ENCODE peak calls at places on chromosomes 12 and 14, in ten cellular contexts. Z is BJ; Q is IMR-90; D is psoas muscle; A is cardiac muscle cell; N is epithelial cell of esophagus; L is CD4-positive, alpha-beta T cell; O is upper lobe of right lung; R is colonic mucosa; V is mammary epithelial cell. M is an unnamed sample.

GRCh38 chr14:100285021-100285912 is 21.0 kb downstream of the SLC25A29 start:
- DNase-seq in Z (no peak), Q (peak), D (peak), A (peak), N (peak), L (peak), O (peak), R (peak), V (peak), M (peak)

GRCh38 chr14:50345891-50346422 is 33.8 kb downstream of the DMAC2L start:
- DNase-seq in Z (no peak), Q (no peak), D (no peak), A (no peak), N (no peak), L (no peak), O (no peak), R (no peak), V (no peak), M (no peak)

GRCh38 chr12:6915023-6915788 is 826 bp downstream of the ENO2 start:
- DNase-seq in Z (no peak), Q (no peak), D (no peak), A (no peak), N (no peak), L (no peak), O (no peak), R (peak), V (no peak), M (peak)

GRCh38 chr12:114869091-114869834 is 185.3 kb upstream of the TBX3 start:
- DNase-seq in Z (peak), Q (peak), D (no peak), A (peak), N (no peak), L (no peak), O (no peak), R (no peak), V (no peak), M (no peak)

GRCh38 chr12:94616217-94616729 is 34.1 kb downstream of the TMCC3 start:
- DNase-seq in Z (no peak), Q (no peak), D (peak), A (peak), N (peak), L (no peak), O (no peak), R (peak), V (peak), M (peak)

GRCh38 chr12:53048780-53049401 is 974 bp upstream of the TNS2 start:
- DNase-seq in Z (no peak), Q (peak), D (peak), A (peak), N (no peak), L (no peak), O (peak), R (peak), V (no peak), M (peak)

GRCh38 chr12:85036241-85036707 is at the start of the genes LRRIQ1 and TSPAN19:
- DNase-seq in Z (no peak), Q (peak), D (peak), A (peak), N (peak), L (no peak), O (peak), R (peak), V (peak), M (peak)

GRCh38 chr14:101601603-101602465 is 40.5 kb downstream of the DIO3 start:
- DNase-seq in Z (no peak), Q (no peak), D (no peak), A (no peak), N (no peak), L (no peak), O (peak), R (no peak), V (no peak), M (no peak)

GRCh38 chr12:93616584-93617101 is 44.2 kb downstream of the SOCS2 start:
- DNase-seq in Z (no peak), Q (peak), D (no peak), A (no peak), N (peak), L (no peak), O (no peak), R (no peak), V (peak), M (no peak)

GRCh38 chr14:70692210-70692609 is 50.5 kb downstream of the TTC9 start:
- DNase-seq in Z (no peak), Q (no peak), D (peak), A (no peak), N (peak), L (no peak), O (no peak), R (no peak), V (no peak), M (no peak)

GRCh38 chr14:75523771-75524171 is 1.5 kb downstream of the BATF start:
- DNase-seq in Z (no peak), Q (peak), D (no peak), A (peak), N (peak), L (no peak), O (no peak), R (no peak), V (no peak), M (no peak)

GRCh38 chr14:104138098-104138890 is at the start of gene KIF26A:
- DNase-seq in Z (no peak), Q (no peak), D (peak), A (no peak), N (peak), L (no peak), O (peak), R (peak), V (no peak), M (no peak)

GRCh38 chr12:14768823-14769405 is 34.4 kb downstream of the WBP11 start:
- DNase-seq in Z (no peak), Q (peak), D (no peak), A (peak), N (peak), L (no peak), O (no peak), R (peak), V (peak), M (peak)

GRCh38 chr14:92844220-92844619 is 50.1 kb downstream of the GOLGA5 start:
- DNase-seq in Z (no peak), Q (no peak), D (no peak), A (no peak), N (peak), L (no peak), O (no peak), R (no peak), V (no peak), M (no peak)

GRCh38 chr14:71709076-71709475 is 223.2 kb upstream of the RGS6 start:
- DNase-seq in Z (no peak), Q (no peak), D (no peak), A (no peak), N (no peak), L (no peak), O (no peak), R (no peak), V (no peak), M (no peak)

GRCh38 chr12:6942331-6942665 is 1.3 kb upstream of the RNU7-1 start:
- DNase-seq in Z (no peak), Q (no peak), D (peak), A (no peak), N (no peak), L (no peak), O (no peak), R (no peak), V (no peak), M (no peak)

GRCh38 chr12:87931764-87932163 is 97.4 kb downstream of the C12orf50 start:
- DNase-seq in Z (no peak), Q (peak), D (no peak), A (no peak), N (peak), L (no peak), O (no peak), R (no peak), V (peak), M (no peak)

GRCh38 chr14:68564826-68565760 is 227.8 kb downstream of the ZFP36L1 start:
- DNase-seq in Z (no peak), Q (no peak), D (no peak), A (peak), N (peak), L (peak), O (no peak), R (no peak), V (peak), M (no peak)

GRCh38 chr14:102508774-102509743 is 517 bp downstream of the ANKRD9 start:
- DNase-seq in Z (no peak), Q (peak), D (peak), A (peak), N (peak), L (peak), O (peak), R (peak), V (no peak), M (peak)

GRCh38 chr14:23035303-23036164 is 834 bp upstream of the PSMB5 start:
- DNase-seq in Z (no peak), Q (no peak), D (no peak), A (no peak), N (no peak), L (no peak), O (no peak), R (no peak), V (no peak), M (no peak)

GRCh38 chr12:101115326-101115725 is 94.7 kb downstream of the SLC5A8 start:
- DNase-seq in Z (no peak), Q (no peak), D (no peak), A (no peak), N (no peak), L (no peak), O (no peak), R (no peak), V (no peak), M (no peak)

GRCh38 chr12:88163371-88163770 is 21.3 kb downstream of the TMTC3 start:
- DNase-seq in Z (no peak), Q (no peak), D (no peak), A (no peak), N (no peak), L (no peak), O (no peak), R (no peak), V (no peak), M (no peak)

GRCh38 chr12:94805749-94806148 is 155.4 kb upstream of the TMCC3 start:
- DNase-seq in Z (peak), Q (peak), D (no peak), A (peak), N (peak), L (no peak), O (no peak), R (no peak), V (peak), M (peak)

GRCh38 chr14:75306917-75307699 is 28.5 kb downstream of the FOS start:
- DNase-seq in Z (no peak), Q (peak), D (no peak), A (no peak), N (peak), L (no peak), O (peak), R (no peak), V (peak), M (no peak)

GRCh38 chr14:49512147-49512551 is 74.0 kb downstream of the RPS29 start:
- DNase-seq in Z (peak), Q (peak), D (no peak), A (peak), N (peak), L (no peak), O (no peak), R (no peak), V (peak), M (no peak)

GRCh38 chr14:32620724-32621123 is 291.6 kb downstream of the AKAP6 start:
- DNase-seq in Z (no peak), Q (peak), D (no peak), A (no peak), N (no peak), L (no peak), O (no peak), R (no peak), V (no peak), M (no peak)

GRCh38 chr14:29222671-29223268 is 456.2 kb downstream of the FOXG1 start:
- DNase-seq in Z (no peak), Q (peak), D (no peak), A (peak), N (peak), L (no peak), O (no peak), R (no peak), V (no peak), M (peak)

GRCh38 chr12:104010800-104011199 is 39.2 kb downstream of the GLT8D2 start:
- DNase-seq in Z (no peak), Q (no peak), D (no peak), A (no peak), N (no peak), L (no peak), O (no peak), R (no peak), V (no peak), M (no peak)

GRCh38 chr14:93490001-93490400 is 59.3 kb downstream of the UNC79 start:
- DNase-seq in Z (no peak), Q (no peak), D (no peak), A (no peak), N (no peak), L (no peak), O (no peak), R (no peak), V (no peak), M (no peak)

GRCh38 chr14:68284333-68284732 is 464.8 kb downstream of the RAD51B start:
- DNase-seq in Z (no peak), Q (no peak), D (no peak), A (peak), N (no peak), L (no peak), O (no peak), R (no peak), V (no peak), M (no peak)

GRCh38 chr14:58769766-58770165 is 132.0 kb downstream of the DACT1 start:
- DNase-seq in Z (no peak), Q (no peak), D (no peak), A (no peak), N (no peak), L (no peak), O (no peak), R (no peak), V (no peak), M (no peak)

GRCh38 chr12:48567731-48568130 is 2.1 kb downstream of the LALBA start:
- DNase-seq in Z (no peak), Q (no peak), D (no peak), A (no peak), N (no peak), L (no peak), O (no peak), R (no peak), V (no peak), M (no peak)

GRCh38 chr14:95463173-95463901 is 53.1 kb downstream of the SYNE3 start:
- DNase-seq in Z (no peak), Q (no peak), D (peak), A (no peak), N (no peak), L (peak), O (no peak), R (peak), V (no peak), M (peak)

GRCh38 chr14:105901226-105901625 is 374.8 kb downstream of the TMEM121 start:
- DNase-seq in Z (no peak), Q (no peak), D (no peak), A (no peak), N (no peak), L (no peak), O (no peak), R (no peak), V (no peak), M (no peak)

GRCh38 chr12:76792828-76793227 is 28.9 kb downstream of the ZDHHC17 start:
- DNase-seq in Z (no peak), Q (no peak), D (no peak), A (no peak), N (no peak), L (no peak), O (no peak), R (no peak), V (no peak), M (no peak)

GRCh38 chr14:61197416-61197815 is 83.7 kb downstream of the TMEM30B start:
- DNase-seq in Z (no peak), Q (no peak), D (no peak), A (no peak), N (no peak), L (no peak), O (no peak), R (no peak), V (no peak), M (no peak)

GRCh38 chr12:49298160-49298559 is 3.2 kb downstream of the PRPH start:
- DNase-seq in Z (no peak), Q (no peak), D (no peak), A (no peak), N (no peak), L (no peak), O (no peak), R (no peak), V (no peak), M (no peak)

GRCh38 chr12:41983394-41983793 is 161.3 kb downstream of the GXYLT1 start:
- DNase-seq in Z (no peak), Q (no peak), D (no peak), A (no peak), N (no peak), L (no peak), O (no peak), R (no peak), V (no peak), M (no peak)

GRCh38 chr12:1500095-1500801 is 94.1 kb downstream of the FBXL14 start:
- DNase-seq in Z (peak), Q (peak), D (peak), A (peak), N (no peak), L (no peak), O (no peak), R (peak), V (no peak), M (no peak)

GRCh38 chr14:38481939-38482678 is 226.2 kb upstream of the CLEC14A start:
- DNase-seq in Z (peak), Q (peak), D (peak), A (peak), N (peak), L (no peak), O (peak), R (no peak), V (no peak), M (peak)

DNA sequence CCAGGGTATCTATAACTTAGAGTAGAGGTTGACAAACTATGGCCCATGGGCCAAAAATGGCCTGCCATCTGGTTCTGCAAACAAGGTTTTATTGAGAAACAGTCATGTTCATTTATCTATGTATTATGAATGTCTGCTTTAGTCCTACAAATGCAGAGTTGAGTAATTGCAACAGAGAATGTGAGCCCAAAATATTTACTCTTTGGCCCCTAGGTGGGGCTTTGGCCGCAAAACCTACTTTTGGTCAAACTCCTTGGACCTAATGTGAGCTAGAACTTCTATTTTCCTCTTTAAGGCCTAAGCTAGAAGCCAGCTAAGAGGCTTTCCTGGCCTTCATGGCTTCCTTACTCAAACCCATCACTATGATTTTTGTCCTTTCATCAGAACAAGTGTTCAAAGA is 379.1 kb downstream of the NELL2 start:
- DNase-seq in Z (no peak), Q (no peak), D (no peak), A (no peak), N (no peak), L (no peak), O (no peak), R (no peak), V (no peak), M (no peak)
- TF ChIP-seq CTCF in Z (no peak), Q (no peak), D (no peak), A (no peak), N (no peak), L (no peak), O (no peak), R (no peak), V (no peak), M (peak)

GRCh38 chr12:69633061-69633460 is 22.4 kb upstream of the LRRC10 start:
- DNase-seq in Z (no peak), Q (no peak), D (no peak), A (no peak), N (peak), L (no peak), O (no peak), R (no peak), V (no peak), M (no peak)
- TF ChIP-seq CTCF in Z (no peak), Q (peak), D (peak), A (no peak), N (no peak), L (no peak), O (no peak), R (no peak), V (peak), M (no peak)

DNA sequence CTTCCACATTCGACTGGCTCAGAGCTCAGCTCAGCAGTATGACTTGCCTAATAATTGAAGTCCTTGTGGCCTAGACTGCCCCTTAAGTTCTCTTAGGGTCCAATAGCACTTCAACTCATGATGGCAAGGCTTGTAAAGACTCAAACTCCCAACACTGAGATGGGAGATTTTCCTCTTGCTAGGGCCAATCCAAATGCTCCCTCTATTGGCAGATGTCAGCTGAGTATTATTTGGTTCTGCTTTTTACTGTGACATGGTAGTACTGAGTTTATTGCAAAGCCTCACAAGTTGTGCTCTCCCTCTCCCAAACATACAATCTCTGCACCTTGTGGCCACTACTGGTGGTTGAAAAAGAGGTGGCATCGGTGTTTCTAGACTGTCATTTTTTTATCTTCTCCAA is 164.2 kb downstream of the ALG10 start:
- DNase-seq in Z (no peak), Q (no peak), D (no peak), A (no peak), N (no peak), L (no peak), O (no peak), R (no peak), V (no peak), M (no peak)
- TF ChIP-seq CTCF in Z (no peak), Q (no peak), D (no peak), A (no peak), N (no peak), L (no peak), O (no peak), R (no peak), V (no peak), M (no peak)

DNA sequence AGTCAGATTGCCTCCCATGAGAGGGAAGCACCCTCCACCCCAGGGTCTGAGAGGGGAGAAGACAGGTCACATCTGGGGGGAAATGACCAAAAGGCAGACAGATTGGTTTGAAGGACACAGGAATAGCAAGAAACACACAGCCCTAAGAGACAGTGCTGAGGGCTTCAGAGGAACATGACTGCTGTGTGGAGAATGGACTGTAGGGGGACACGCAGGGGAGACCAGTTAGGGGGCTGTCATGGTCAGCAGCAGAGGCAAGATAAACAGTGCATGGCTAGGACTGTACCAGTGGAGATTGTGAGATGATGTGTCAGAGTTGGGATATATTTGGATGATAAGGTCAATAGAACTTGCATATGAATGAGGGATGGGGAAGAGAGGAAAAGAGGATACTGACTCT is 19.7 kb downstream of the SMUG1 start:
- DNase-seq in Z (no peak), Q (no peak), D (no peak), A (no peak), N (no peak), L (no peak), O (no peak), R (no peak), V (no peak), M (no peak)
- TF ChIP-seq CTCF in Z (no peak), Q (no peak), D (no peak), A (no peak), N (no peak), L (no peak), O (no peak), R (no peak), V (no peak), M (no peak)

DNA sequence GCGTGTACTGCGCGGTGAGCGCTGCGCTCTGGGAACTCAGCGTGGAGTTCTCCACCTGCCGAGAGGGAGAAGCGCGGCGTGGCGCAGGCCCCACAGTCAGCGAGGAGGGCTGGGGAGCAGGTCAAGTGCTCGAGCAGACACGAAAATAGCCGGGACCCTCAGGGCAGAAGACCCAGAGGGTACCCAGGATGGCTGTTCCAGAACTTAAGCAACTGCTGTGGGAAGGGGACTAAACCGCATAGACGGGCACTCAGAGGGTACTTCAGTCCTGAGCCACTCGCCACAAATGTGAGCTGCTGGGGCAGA is 59.4 kb upstream of the GPR68 start:
- DNase-seq in Z (no peak), Q (no peak), D (no peak), A (no peak), N (no peak), L (no peak), O (no peak), R (no peak), V (no peak), M (no peak)
- TF ChIP-seq CTCF in Z (no peak), Q (no peak), D (no peak), A (no peak), N (no peak), L (no peak), O (no peak), R (no peak), V (no peak), M (no peak)

DNA sequence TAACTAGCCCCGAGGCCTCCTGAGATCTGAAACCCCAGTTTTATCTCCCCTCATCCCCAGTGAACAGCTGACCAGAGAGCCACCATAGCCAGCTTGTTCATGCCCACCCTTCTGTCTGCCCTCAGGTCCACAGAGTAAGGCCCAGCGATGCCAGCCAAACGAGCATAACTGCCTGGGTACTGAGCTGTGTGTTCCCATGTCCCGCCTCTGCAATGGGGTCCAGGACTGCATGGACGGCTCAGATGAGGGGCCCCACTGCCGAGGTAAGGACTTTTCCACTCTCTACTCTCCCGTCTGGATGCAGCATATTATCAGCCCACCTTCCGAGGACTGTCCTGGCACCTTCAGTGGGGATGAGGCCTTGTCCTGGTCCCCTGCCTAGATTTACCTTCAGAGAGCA is 6.2 kb downstream of the LRP1-AS start:
- DNase-seq in Z (no peak), Q (no peak), D (no peak), A (no peak), N (no peak), L (no peak), O (no peak), R (no peak), V (no peak), M (no peak)
- TF ChIP-seq CTCF in Z (no peak), Q (no peak), D (no peak), A (no peak), N (no peak), L (no peak), O (no peak), R (no peak), V (no peak), M (no peak)